ENCODE peak calls at places on chromosomes 16 and 17, in four cellular contexts. E is IMR-90, Q is breast epithelium, M is esophagus squamous epithelium. T is an unnamed sample.

GRCh38 chr17:48293319-48294192 is 136.5 kb downstream of the SKAP1 start:
- DNase-seq in Q (no peak), E (no peak), M (no peak), T (no peak)

GRCh38 chr17:75679706-75680201 is 12.6 kb downstream of the SAP30BP start:
- DNase-seq in Q (no peak), E (no peak), M (no peak), T (peak; percentile 41)

GRCh38 chr17:8072339-8072726 is 15.2 kb downstream of the ALOX12B start:
- DNase-seq in E (no peak), Q (no peak), M (no peak), T (no peak)

GRCh38 chr17:13995856-13996635 is 73.3 kb upstream of the COX10 start:
- DNase-seq in Q (no peak), M (no peak), E (no peak), T (no peak)

GRCh38 chr16:85611455-85612190 is 1.5 kb upstream of the GSE1 start:
- DNase-seq in E (peak; percentile 74), Q (peak; percentile 89), M (no peak), T (peak; percentile 67)

GRCh38 chr17:39596543-39597267 is 11.0 kb downstream of the NEUROD2 start:
- DNase-seq in E (no peak), M (no peak), Q (no peak), T (no peak)

GRCh38 chr16:30551781-30552180 is 6.4 kb downstream of the ZNF764 start:
- DNase-seq in Q (no peak), M (no peak), E (no peak), T (no peak)

GRCh38 chr17:79707931-79708891 is 22.5 kb upstream of the ENPP7 start:
- DNase-seq in Q (no peak), M (no peak), E (peak; percentile 38), T (no peak)

GRCh38 chr17:57463103-57463885 is 207.0 kb downstream of the MSI2 start:
- DNase-seq in Q (no peak), M (no peak), E (peak; percentile 95), T (no peak)

GRCh38 chr17:38815576-38816193 is 9.4 kb downstream of the CWC25 start:
- DNase-seq in Q (no peak), E (peak; percentile 59), M (no peak), T (no peak)

GRCh38 chr16:67481561-67482259 is 753 bp upstream of the ATP6V0D1 start:
- DNase-seq in E (peak; percentile 43), M (no peak), Q (no peak), T (no peak)

GRCh38 chr17:34254651-34255380 is at the start of gene CCL2:
- DNase-seq in E (peak; percentile 85), Q (no peak), M (no peak), T (peak; percentile 65)

GRCh38 chr16:80710918-80711317 is 93.5 kb downstream of the CDYL2 start:
- DNase-seq in E (no peak), Q (no peak), M (no peak), T (no peak)

GRCh38 chr16:86894925-86895324 is 316.6 kb downstream of the FOXL1 start:
- DNase-seq in Q (no peak), E (no peak), M (no peak), T (no peak)

GRCh38 chr17:40345161-40346034 is 19.1 kb downstream of the GJD3 start:
- DNase-seq in Q (no peak), M (no peak), E (peak; percentile 51), T (no peak)

GRCh38 chr17:41773190-41773588 is 13.3 kb downstream of the JUP start:
- DNase-seq in E (peak; percentile 91), M (no peak), Q (peak; percentile 82), T (no peak)

GRCh38 chr17:28643979-28644781 is 778 bp downstream of the BLTP2 start:
- DNase-seq in Q (no peak), E (peak; percentile 55), M (no peak), T (peak; percentile 33)

GRCh38 chr17:75809631-75810111 is 25.1 kb downstream of the UNK start:
- DNase-seq in M (no peak), Q (peak; percentile 50), E (no peak), T (no peak)

GRCh38 chr17:76276069-76276431 is 10.9 kb downstream of the UBALD2 start:
- DNase-seq in M (no peak), Q (no peak), E (no peak), T (no peak)

GRCh38 chr17:42142371-42142896 is 12.4 kb downstream of the RAB5C start:
- DNase-seq in E (peak; percentile 87), Q (no peak), M (no peak), T (no peak)

GRCh38 chr17:82963104-82963950 is 116.1 kb upstream of the METRNL start:
- DNase-seq in E (peak; percentile 77), Q (peak; percentile 77), M (no peak), T (peak; percentile 71)

GRCh38 chr16:27777527-27777926 is 227.6 kb downstream of the KATNIP start:
- DNase-seq in M (no peak), E (no peak), Q (no peak), T (no peak)

GRCh38 chr17:68820825-68821481 is 134.2 kb downstream of the ABCA8 start:
- DNase-seq in M (no peak), Q (no peak), E (no peak), T (no peak)

GRCh38 chr16:77307764-77308561 is 108.8 kb downstream of the SYCE1L start:
- DNase-seq in E (peak; percentile 50), M (no peak), Q (no peak), T (no peak)

GRCh38 chr16:64823676-64824075 is 298.2 kb downstream of the CDH11 start:
- DNase-seq in E (no peak), M (no peak), Q (no peak), T (no peak)

GRCh38 chr16:85659805-85660511 is 28.8 kb downstream of the GINS2 start:
- DNase-seq in M (no peak), E (peak; percentile 41), Q (peak; percentile 88), T (peak; percentile 27)

GRCh38 chr16:81263470-81264200 is 25.1 kb downstream of the BCO1 start:
- DNase-seq in Q (no peak), M (no peak), E (peak; percentile 45), T (peak; percentile 14)

GRCh38 chr17:35006961-35007360 is 26.6 kb downstream of the LIG3 start:
- DNase-seq in E (no peak), Q (no peak), M (no peak), T (no peak)

GRCh38 chr16:11418506-11418905 is 73.2 kb downstream of the RMI2 start:
- DNase-seq in E (no peak), Q (no peak), M (no peak), T (no peak)

GRCh38 chr16:21023509-21024202 is 123.1 kb downstream of the LYRM1 start:
- DNase-seq in M (no peak), Q (no peak), E (no peak), T (no peak)

GRCh38 chr17:80365001-80365965 is 49.7 kb upstream of the ENDOV start:
- DNase-seq in Q (peak; percentile 40), E (no peak), M (no peak), T (no peak)

GRCh38 chr17:57677301-57677700 is 67.8 kb downstream of the CCDC182 start:
- DNase-seq in Q (no peak), E (no peak), M (no peak), T (no peak)

GRCh38 chr16:89581861-89582563 is 6.5 kb downstream of the CPNE7 start:
- DNase-seq in M (no peak), Q (no peak), E (peak; percentile 79), T (no peak)

GRCh38 chr16:84306564-84306963 is 11.9 kb downstream of the WFDC1 start:
- DNase-seq in E (no peak), Q (no peak), M (no peak), T (no peak)
- H3K36me3 ChIP-seq in E (peaks cover 10% of the 10 kb centered on the region), Q (no peaks in the 10 kb centered on the region), M (no peaks in the 10 kb centered on the region), T (no peaks in the 10 kb centered on the region)

DNA sequence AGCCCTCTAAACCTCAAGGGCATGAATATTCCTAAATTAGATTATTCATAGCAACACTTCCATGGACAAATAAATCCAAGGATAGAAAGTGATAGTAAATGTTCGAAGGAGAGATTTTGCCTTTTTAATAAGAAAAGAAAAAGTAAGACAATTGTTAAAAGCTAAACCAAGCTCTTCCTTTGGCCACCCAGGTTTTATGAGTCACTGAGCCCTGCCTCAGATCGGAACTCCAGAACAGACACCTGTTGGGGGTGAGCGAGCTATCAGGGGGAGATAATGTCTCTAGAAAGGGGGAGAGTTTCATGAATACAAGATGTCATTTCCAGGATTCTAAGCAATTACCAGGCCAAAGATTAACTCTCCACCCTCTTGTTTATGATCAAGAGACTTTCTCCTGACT is 171.4 kb downstream of the ANKFN1 start:
- DNase-seq in M (no peak), E (no peak), Q (no peak), T (no peak)
- TF ChIP-seq CTCF in M (no peak), E (no peak), Q (no peak), T (no peak)

DNA sequence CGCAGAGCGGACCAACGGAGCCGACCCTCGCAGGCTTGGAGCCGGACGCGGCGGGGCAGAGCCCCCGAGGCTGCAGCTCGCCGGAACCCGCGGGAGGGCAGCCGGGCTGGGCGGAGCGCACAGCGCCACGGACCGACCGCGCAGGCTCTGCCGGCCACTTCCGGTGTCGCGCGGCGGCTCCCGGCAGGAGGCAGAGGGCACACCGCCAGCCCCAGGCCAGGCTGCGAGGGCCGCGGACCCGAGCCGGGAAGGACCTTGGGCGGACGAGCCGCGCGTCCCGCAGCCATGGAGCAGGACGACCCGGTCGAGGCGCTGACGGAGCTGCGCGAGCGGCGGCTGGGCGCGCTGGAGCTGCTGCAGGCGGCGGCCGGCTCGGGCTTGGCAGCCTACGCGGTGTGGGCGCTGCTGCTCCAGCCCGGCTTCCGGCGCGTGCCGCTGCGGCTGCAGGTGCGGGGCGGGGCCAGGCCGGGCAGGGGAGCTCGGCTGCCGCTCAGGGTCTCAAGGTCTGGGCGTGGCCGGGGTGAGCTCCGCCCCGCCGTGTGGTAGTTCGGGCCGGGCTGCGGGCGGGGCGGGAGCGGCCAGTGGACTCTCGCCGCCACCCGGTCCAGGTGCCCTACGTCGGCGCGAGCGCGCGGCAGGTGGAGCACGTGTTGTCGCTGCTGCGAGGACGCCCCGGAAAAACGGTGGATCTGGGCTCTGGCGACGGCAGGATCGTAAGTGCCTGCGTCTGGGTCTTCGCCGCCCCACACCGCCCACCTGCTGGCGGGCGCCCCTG is at the start of gene ANTKMT:
- DNase-seq in Q (peak; percentile 74), M (no peak), E (peak; percentile 64), T (peak; percentile 36)
- TF ChIP-seq POLR2A in Q (no peak), M (peak; percentile 66), E (peak; percentile 10), T (peak; percentile 25)

GRCh38 chr17:52235416-52235960 is 77.0 kb upstream of the CA10 start:
- DNase-seq in E (no peak), Q (no peak), M (no peak), T (no peak)
- H3K36me3 ChIP-seq in E (no peaks in the 10 kb centered on the region), Q (no peaks in the 10 kb centered on the region), M (no peaks in the 10 kb centered on the region), T (no peaks in the 10 kb centered on the region)

GRCh38 chr16:58345574-58346354 is 46.5 kb upstream of the GINS3 start:
- DNase-seq in M (no peak), E (no peak), Q (no peak), T (no peak)
- TF ChIP-seq CTCF in M (peak; percentile 43), E (peak; percentile 33), Q (no peak), T (no peak)

T was measured in tibial nerve.